ENCODE peak calls at places on chromosomes 16 and 17, in four cellular contexts. K, N, Z and Q are unnamed samples.

GRCh38 chr17:59763861-59764260 is 56.4 kb downstream of the VMP1 start:
- DNase-seq in Z (no peak), N (peak), K (peak), Q (peak)

GRCh38 chr16:28033870-28034269 is 29.6 kb downstream of the GSG1L start:
- DNase-seq in Z (no peak), N (no peak), K (no peak), Q (no peak)

GRCh38 chr17:46878055-46878454 is 26.7 kb downstream of the WNT9B start:
- DNase-seq in K (no peak), N (no peak), Z (no peak), Q (no peak)

GRCh38 chr16:56895813-56896212 is 30.8 kb downstream of the SLC12A3 start:
- DNase-seq in K (no peak), Z (no peak), N (no peak), Q (no peak)

GRCh38 chr16:90077240-90077756 is at the start of gene PRDM7:
- DNase-seq in Z (peak), N (peak), K (peak), Q (peak)

GRCh38 chr17:47423406-47424295 is 99.9 kb downstream of the EFCAB13 start:
- DNase-seq in N (no peak), Z (no peak), K (peak), Q (no peak)

GRCh38 chr17:43917016-43917347 is 9.6 kb upstream of the MPP2 start:
- DNase-seq in Z (no peak), N (no peak), K (no peak), Q (no peak)

GRCh38 chr17:57369509-57369945 is 113.2 kb downstream of the MSI2 start:
- DNase-seq in Z (no peak), K (peak), N (no peak), Q (peak)

GRCh38 chr17:22467720-22468119 is 775.4 kb downstream of the KCNJ18 start:
- DNase-seq in K (no peak), Z (no peak), N (no peak), Q (no peak)

GRCh38 chr17:11935734-11936406 is 61.4 kb downstream of the ZNF18 start:
- DNase-seq in N (peak), Z (no peak), K (peak), Q (peak)

GRCh38 chr16:70429888-70430666 is 8.8 kb downstream of the ST3GAL2 start:
- DNase-seq in Z (no peak), K (no peak), N (no peak), Q (no peak)

GRCh38 chr16:10940501-10941079 is 1.7 kb downstream of the DEXI start:
- DNase-seq in Z (peak), K (no peak), N (no peak), Q (no peak)

GRCh38 chr17:78502611-78503148 is 74.5 kb downstream of the DNAH17 start:
- DNase-seq in K (no peak), Z (no peak), N (no peak), Q (no peak)

GRCh38 chr16:75112281-75113045 is 4.1 kb downstream of the LDHD start:
- DNase-seq in K (no peak), Z (peak), N (no peak), Q (no peak)

GRCh38 chr17:2351269-2351668 is 14.0 kb downstream of the SGSM2 start:
- DNase-seq in N (no peak), Z (no peak), K (no peak), Q (no peak)

GRCh38 chr16:10668322-10669045 is 26.2 kb downstream of the TEKT5 start:
- DNase-seq in N (peak), K (peak), Z (no peak), Q (peak)

GRCh38 chr16:2858245-2859025 is 465 bp upstream of the PRSS22 start:
- DNase-seq in N (no peak), Z (no peak), K (no peak), Q (no peak)

GRCh38 chr16:9499921-9500593 is 408.6 kb downstream of the HAPSTR1 start:
- DNase-seq in K (no peak), N (no peak), Z (no peak), Q (no peak)

GRCh38 chr16:22623351-22623781 is 112.7 kb downstream of the NPIPB5 start:
- DNase-seq in K (peak), Z (no peak), N (no peak), Q (peak)

GRCh38 chr16:67327774-67328173 is 1.2 kb downstream of the LRRC36 start:
- DNase-seq in N (no peak), Z (no peak), K (no peak), Q (no peak)

GRCh38 chr16:35431829-35432663 is 1972.6 kb downstream of the TP53TG3F start:
- DNase-seq in N (no peak), K (no peak), Z (no peak), Q (no peak)

GRCh38 chr16:8167436-8167835 is 422.9 kb downstream of the TMEM114 start:
- DNase-seq in Z (no peak), N (no peak), K (no peak), Q (no peak)

GRCh38 chr16:26688105-26688504 is 378.6 kb upstream of the C16orf82 start:
- DNase-seq in Z (no peak), N (no peak), K (no peak), Q (no peak)

GRCh38 chr17:45334231-45334630 is 17.4 kb upstream of the MAP3K14 start:
- DNase-seq in K (no peak), Z (no peak), N (no peak), Q (no peak)

GRCh38 chr16:88118376-88118775 is 167.1 kb downstream of the BANP start:
- DNase-seq in K (no peak), N (no peak), Z (no peak), Q (no peak)

GRCh38 chr17:72143245-72143644 is 22.4 kb downstream of the SOX9 start:
- DNase-seq in N (no peak), K (no peak), Z (no peak), Q (no peak)

GRCh38 chr17:50836826-50837225 is 1.4 kb downstream of the WFIKKN2 start:
- DNase-seq in N (no peak), K (no peak), Z (no peak), Q (no peak)

GRCh38 chr17:75875182-75875939 is 3.0 kb downstream of the TRIM47 start:
- DNase-seq in N (no peak), Z (no peak), K (no peak), Q (no peak)

GRCh38 chr16:24861461-24861860 is 15.7 kb downstream of the SLC5A11 start:
- DNase-seq in Z (no peak), N (no peak), K (no peak), Q (no peak)

GRCh38 chr16:19717319-19717718 is 708 bp downstream of the KNOP1 start:
- DNase-seq in K (no peak), N (no peak), Z (no peak), Q (peak)

GRCh38 chr16:27779719-27780161 is 229.8 kb downstream of the KATNIP start:
- DNase-seq in N (peak), Z (peak), K (peak), Q (peak)

GRCh38 chr16:50520451-50521245 is 27.5 kb upstream of the NKD1 start:
- DNase-seq in N (no peak), Z (no peak), K (no peak), Q (no peak)

GRCh38 chr17:78935419-78936323 is 10.5 kb upstream of the TIMP2 start:
- DNase-seq in K (peak), Z (peak), N (peak), Q (peak)

GRCh38 chr16:87407511-87408112 is 15.5 kb downstream of the MAP1LC3B start:
- DNase-seq in K (peak), Z (peak), N (no peak), Q (no peak)

GRCh38 chr16:17269434-17269833 is 201.3 kb downstream of the XYLT1 start:
- DNase-seq in K (peak), N (no peak), Z (no peak), Q (peak)

GRCh38 chr17:28599311-28600184 is 723 bp upstream of the SPAG5 start:
- DNase-seq in K (peak), Z (peak), N (peak), Q (peak)

GRCh38 chr17:62808576-62808970 is 459 bp upstream of the MARCHF10 start:
- DNase-seq in N (no peak), K (no peak), Z (no peak), Q (no peak)

GRCh38 chr17:7216242-7217112 is 3.2 kb downstream of the DLG4 start:
- DNase-seq in N (no peak), Z (peak), K (no peak), Q (no peak)
- H3K4me3 ChIP-seq in N (peak), Z (peak), K (peak), Q (peak)

GRCh38 chr17:4583796-4584124 is 569 bp upstream of the SMTNL2 start:
- DNase-seq in Z (peak), K (no peak), N (no peak), Q (no peak)

GRCh38 chr17:4584835-4585187 is 482 bp downstream of the SMTNL2 start:
- DNase-seq in Z (no peak), N (no peak), K (no peak), Q (no peak)

GRCh38 chr17:4584125-4584834 is at the start of gene SMTNL2:
- DNase-seq in N (no peak), Z (peak), K (no peak), Q (no peak)

GRCh38 chr17:4586043-4586442 is 1.7 kb downstream of the SMTNL2 start:
- DNase-seq in N (no peak), K (no peak), Z (no peak), Q (no peak)

GRCh38 chr17:4585203-4585939 is 1.0 kb downstream of the SMTNL2 start:
- DNase-seq in K (no peak), N (no peak), Z (no peak), Q (no peak)
- H3K4me3 ChIP-seq in K (no peak), N (no peak), Z (peak), Q (no peak)

DNA sequence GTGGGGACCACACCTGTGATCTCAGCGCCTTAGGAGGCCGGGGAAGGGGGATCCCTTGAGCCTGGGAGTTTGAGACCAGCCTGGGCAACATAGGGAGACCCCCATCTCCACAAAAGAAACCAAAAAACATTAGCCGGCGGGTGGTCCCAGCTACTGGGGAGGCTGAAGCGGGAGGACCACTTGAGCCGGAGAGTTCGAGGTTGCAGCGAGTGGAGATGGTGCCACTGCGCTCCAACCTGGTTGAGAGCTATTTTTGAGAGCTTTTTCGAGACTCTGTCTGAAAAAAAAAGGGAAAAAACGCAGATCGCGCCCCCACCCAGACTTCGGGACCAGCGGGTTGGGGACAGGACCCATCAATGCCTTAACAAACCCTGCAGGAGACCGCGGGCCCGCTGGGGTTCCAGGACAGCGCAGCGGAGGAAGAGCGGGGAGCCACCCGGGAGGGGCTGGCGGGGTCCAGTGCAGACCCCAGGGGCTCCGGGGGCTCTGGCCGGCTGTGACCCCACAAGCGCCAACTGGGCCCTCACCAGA is 762 bp upstream of the BAIAP3 start:
- DNase-seq in K (no peak), Z (no peak), N (no peak), Q (no peak)
- H3K4me3 ChIP-seq in K (peak), Z (peak), N (no peak), Q (no peak)

DNA sequence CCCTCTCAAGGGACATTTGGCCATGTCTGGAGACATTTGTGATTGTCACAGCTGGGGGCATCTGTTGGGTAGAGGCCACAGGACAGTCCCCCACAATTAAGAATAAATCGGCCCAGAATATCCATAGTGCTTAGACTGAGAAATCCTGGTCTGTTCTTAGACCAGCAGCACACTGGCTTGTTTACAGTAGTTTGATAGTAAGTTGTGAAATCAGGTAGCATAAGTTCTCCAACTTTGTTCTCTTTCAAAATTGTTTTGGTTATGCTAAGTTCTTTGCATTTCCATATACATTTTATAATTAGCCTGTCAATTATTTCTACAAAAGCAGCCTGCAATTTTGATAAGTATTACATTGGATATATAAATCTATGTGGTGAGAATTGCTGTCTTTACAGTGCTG is 6.8 kb downstream of the MGRN1 start:
- DNase-seq in N (no peak), K (no peak), Z (no peak), Q (no peak)
- H3K4me3 ChIP-seq in N (no peak), K (no peak), Z (no peak), Q (no peak)

GRCh38 chr16:4011225-4011939 is 104.9 kb downstream of the ADCY9 start:
- DNase-seq in N (peak), K (no peak), Z (no peak), Q (no peak)
- H3K4me3 ChIP-seq in N (no peak), K (no peak), Z (no peak), Q (no peak)

DNA sequence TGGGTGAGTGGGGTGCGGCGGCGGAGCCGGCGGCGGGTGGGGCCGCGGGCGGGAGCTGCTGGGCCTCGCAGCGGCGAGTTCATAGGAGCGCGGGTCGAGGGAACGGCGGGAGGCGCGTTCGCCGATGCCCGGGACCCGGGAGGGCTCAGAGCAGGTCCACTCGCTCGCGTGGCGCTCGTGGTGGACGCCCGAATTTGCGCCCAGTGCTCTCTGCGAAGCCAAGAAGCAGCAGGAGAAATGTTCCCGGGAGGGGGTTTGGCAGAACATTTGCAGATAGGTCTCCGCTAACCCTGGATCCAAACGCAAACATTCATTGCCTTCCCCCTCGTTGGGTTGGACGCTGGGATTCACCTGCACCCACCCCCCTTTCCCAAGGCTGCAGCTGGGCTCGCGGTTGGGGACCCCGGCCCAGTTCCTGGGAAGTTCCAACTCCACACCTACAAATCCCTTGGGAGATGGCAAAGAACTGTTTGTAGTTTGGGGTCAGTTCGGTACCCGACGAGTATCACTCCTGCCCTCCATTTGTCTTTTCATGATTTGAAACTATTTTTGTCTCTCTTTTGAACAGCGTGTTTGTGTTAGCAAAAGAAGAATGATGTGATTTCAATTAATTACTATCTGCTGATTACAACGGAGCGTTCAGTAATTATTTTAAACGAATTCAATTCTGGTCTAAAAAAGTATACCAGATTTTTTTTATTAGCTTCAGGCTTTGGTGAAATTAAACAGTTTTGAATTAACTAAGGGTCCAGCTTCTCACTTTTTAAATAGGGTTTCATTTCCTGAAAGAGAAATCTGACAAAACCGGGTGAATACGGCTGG is 2.3 kb downstream of the NTN1 start:
- DNase-seq in K (no peak), N (no peak), Z (no peak), Q (no peak)
- H3K4me3 ChIP-seq in K (no peak), N (peak), Z (peak), Q (peak)

GRCh38 chr17:81700353-81701287 is 2.5 kb upstream of the MRPL12 start:
- DNase-seq in Z (no peak), K (no peak), N (no peak), Q (no peak)

GRCh38 chr17:81703747-81704654 is 834 bp downstream of the MRPL12 start:
- DNase-seq in K (no peak), N (no peak), Z (no peak), Q (no peak)

GRCh38 chr17:81697261-81698044 is 5.7 kb upstream of the MRPL12 start:
- DNase-seq in Z (no peak), K (no peak), N (no peak), Q (no peak)

GRCh38 chr17:81702934-81703746 is at the start of gene MRPL12:
- DNase-seq in Z (peak), K (peak), N (peak), Q (peak)

GRCh38 chr17:81701288-81702071 is 1.7 kb upstream of the MRPL12 start:
- DNase-seq in Z (no peak), K (no peak), N (no peak), Q (no peak)
- H3K4me3 ChIP-seq in Z (peak), K (peak), N (peak), Q (peak)

DNA sequence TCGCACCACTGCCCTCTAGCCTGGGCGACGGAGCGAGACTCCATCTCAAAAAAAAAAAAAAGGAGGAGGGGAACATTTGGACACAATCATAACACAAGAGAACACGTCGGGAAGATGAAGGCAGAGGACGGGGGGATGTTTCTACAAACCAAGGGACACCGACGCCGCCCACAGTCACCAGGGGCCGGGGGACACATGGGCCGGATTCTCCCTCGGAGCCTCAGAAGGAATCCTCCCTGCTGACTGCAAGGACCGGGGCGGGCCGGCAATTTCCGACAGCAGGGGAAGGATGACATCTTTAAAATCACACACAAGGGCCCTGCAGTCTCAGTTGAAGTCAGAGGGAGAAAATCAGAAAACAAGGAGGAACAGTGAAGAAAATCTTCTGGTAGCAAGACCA is 8.1 kb upstream of the CHMP6 start:
- DNase-seq in K (no peak), Z (no peak), N (no peak), Q (no peak)
- H3K4me3 ChIP-seq in K (no peak), Z (no peak), N (no peak), Q (no peak)

GRCh38 chr17:66829883-66830282 is 5.0 kb upstream of the CACNG5 start:
- DNase-seq in Z (no peak), N (no peak), K (no peak), Q (no peak)
- H3K4me3 ChIP-seq in Z (no peak), N (no peak), K (no peak), Q (no peak)

GRCh38 chr16:30046588-30046987 is 15.5 kb upstream of the TLCD3B start:
- DNase-seq in N (no peak), K (no peak), Z (no peak), Q (no peak)

GRCh38 chr16:30049871-30050270 is 15.7 kb upstream of the ALDOA start:
- DNase-seq in Z (no peak), N (no peak), K (no peak), Q (no peak)

GRCh38 chr16:30051518-30051917 is 14.0 kb upstream of the ALDOA start:
- DNase-seq in Z (no peak), K (peak), N (no peak), Q (peak)

GRCh38 chr16:30041841-30042240 is 10.8 kb upstream of the TLCD3B start:
- DNase-seq in N (no peak), Z (no peak), K (peak), Q (peak)

DNA sequence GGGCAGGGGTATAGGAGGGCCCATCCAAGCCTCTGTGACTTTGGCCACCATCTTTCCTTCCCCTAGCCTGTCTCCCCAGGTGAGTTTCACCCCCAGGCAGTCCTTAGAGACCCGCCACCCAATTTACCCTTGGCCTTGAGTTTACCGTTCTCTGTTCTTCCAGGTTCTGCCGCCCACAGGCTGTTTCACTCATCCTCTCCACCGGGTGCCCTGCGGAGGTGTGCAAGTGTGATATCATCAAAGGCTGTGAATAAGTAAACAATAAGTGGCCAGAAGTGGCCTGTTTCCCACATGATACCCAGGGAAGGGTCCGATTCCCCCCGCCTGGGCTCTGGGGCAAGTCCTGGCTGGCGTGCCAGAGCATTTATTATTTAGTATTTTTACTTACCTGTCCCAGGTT is 15.1 kb upstream of the TLCD3B start:
- DNase-seq in K (no peak), N (no peak), Z (no peak), Q (no peak)
- H3K4me3 ChIP-seq in K (no peak), N (no peak), Z (no peak), Q (no peak)